ENCODE peak calls at places on chromosomes 2 and 18, in seven cellular contexts. V is heart right ventricle; K is neural progenitor cell; I is cardiac muscle cell; P is psoas muscle; F is effector memory CD4-positive, alpha-beta T cell; J is H1. U is an unnamed sample. For H3K4me1 and H3K36me3, the result is how much of the 10 kb centered on the place peaks cover.

GRCh38 chr2:86675611-86676015 is 44.5 kb upstream of the RMND5A start:
- DNase-seq in V (no peak), K (no peak), I (no peak), P (no peak), F (no peak), J (no peak), U (no peak)

GRCh38 chr18:3224223-3224622 is 4.5 kb upstream of the MYOM1 start:
- DNase-seq in V (peak), K (no peak), I (no peak), P (no peak), F (no peak), J (no peak), U (no peak)

GRCh38 chr2:105038383-105039061 is 653 bp downstream of the MRPS9 start:
- DNase-seq in V (no peak), K (no peak), I (no peak), P (no peak), F (no peak), J (no peak), U (no peak)

GRCh38 chr2:128374711-128375413 is 56.2 kb upstream of the HS6ST1 start:
- DNase-seq in V (no peak), K (no peak), I (no peak), P (no peak), F (no peak), J (no peak), U (peak)

GRCh38 chr2:216302981-216303676 is 69.2 kb downstream of the MARCHF4 start:
- DNase-seq in V (no peak), K (no peak), I (peak), P (no peak), F (no peak), J (no peak), U (no peak)

GRCh38 chr2:191272064-191272463 is 26.9 kb downstream of the MYO1B start:
- DNase-seq in V (no peak), K (no peak), I (no peak), P (no peak), F (no peak), J (no peak), U (no peak)

GRCh38 chr2:188524519-188525113 is 232.9 kb downstream of the GULP1 start:
- DNase-seq in V (peak), K (peak), I (peak), P (no peak), F (no peak), J (no peak), U (peak)

GRCh38 chr2:220451438-220451837 is 824.0 kb downstream of the SLC4A3 start:
- DNase-seq in V (no peak), K (no peak), I (no peak), P (no peak), F (no peak), J (no peak), U (no peak)

GRCh38 chr2:120797421-120798289 is 62.0 kb downstream of the GLI2 start:
- DNase-seq in V (no peak), K (peak), I (no peak), P (no peak), F (no peak), J (no peak), U (no peak)

GRCh38 chr2:202251494-202251893 is 13.1 kb upstream of the SUMO1 start:
- DNase-seq in V (peak), K (no peak), I (no peak), P (no peak), F (no peak), J (no peak), U (no peak)

GRCh38 chr2:202249521-202249850 is 11.1 kb upstream of the SUMO1 start:
- DNase-seq in V (peak), K (no peak), I (no peak), P (peak), F (no peak), J (no peak), U (no peak)

GRCh38 chr2:202249864-202250263 is 11.5 kb upstream of the SUMO1 start:
- DNase-seq in V (no peak), K (peak), I (no peak), P (no peak), F (no peak), J (peak), U (no peak)
- H3K27ac ChIP-seq in V (no peak), K (no peak), I (no peak), P (peak), F (no peak), J (peak), U (no peak)

GRCh38 chr2:230225486-230225885 is at the start of gene SP140:
- DNase-seq in V (peak), K (no peak), I (no peak), P (no peak), F (peak), J (no peak), U (no peak)
- H3K4me1 ChIP-seq in V (under half), K (under half), I (under half), P (under half), F (under half), J (under half), U (under half)

GRCh38 chr2:42054657-42055430 is 7.0 kb downstream of the PKDCC start:
- DNase-seq in V (no peak), K (no peak), I (no peak), P (peak), F (no peak), J (no peak), U (no peak)
- H3K36me3 ChIP-seq in V (half or more), K (under half), I (under half), P (under half), F (under half), J (under half), U (half or more)

DNA sequence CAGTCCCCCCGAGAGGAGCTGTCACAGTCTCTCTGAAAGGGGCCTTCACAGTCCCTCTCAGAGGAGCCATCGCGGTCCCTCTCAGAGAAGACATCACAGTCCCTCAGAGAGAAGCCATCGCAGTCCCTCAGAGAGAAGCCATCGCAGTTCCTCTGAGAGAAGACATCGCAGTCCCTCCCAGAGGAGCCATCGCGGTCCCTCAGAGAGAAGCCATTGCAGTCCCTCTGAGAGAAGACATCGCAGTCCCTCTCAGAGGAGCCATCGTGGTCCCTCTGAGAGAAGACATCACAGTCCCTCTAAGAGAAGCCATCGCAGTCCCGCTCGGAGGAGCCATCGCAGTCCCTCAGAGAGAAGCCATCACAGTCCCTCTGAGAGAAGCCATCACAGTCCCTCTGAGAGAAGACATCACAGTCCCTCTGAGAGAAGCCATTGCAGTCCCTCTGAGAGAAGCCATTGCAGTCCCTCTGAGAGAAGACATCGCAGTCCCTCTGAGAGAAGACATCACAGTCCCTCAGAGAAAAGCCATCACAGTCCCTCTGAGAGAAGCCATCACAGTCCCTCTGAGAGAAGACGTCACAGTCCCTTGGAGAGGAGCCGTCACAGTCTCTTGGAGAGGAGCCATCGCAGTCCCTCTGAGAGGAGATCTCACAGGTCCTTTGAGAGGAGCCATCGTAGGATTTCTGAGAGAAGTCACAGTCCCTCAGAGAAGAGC is 1.3 kb upstream of the ZNF512 start:
- DNase-seq in V (peak), K (no peak), I (no peak), P (no peak), F (no peak), J (no peak), U (no peak)
- H3K27ac ChIP-seq in V (peak), K (no peak), I (no peak), P (no peak), F (no peak), J (no peak), U (no peak)

GRCh38 chr18:59884331-59884730 is 15.5 kb upstream of the PMAIP1 start:
- DNase-seq in V (no peak), K (no peak), I (no peak), P (no peak), F (no peak), J (no peak), U (no peak)
- H3K4me1 ChIP-seq in V (under half), K (under half), I (under half), P (under half), F (under half), J (under half), U (half or more)

GRCh38 chr2:106109675-106110074 is 84.4 kb downstream of the UXS1 start:
- DNase-seq in V (no peak), K (no peak), I (no peak), P (no peak), F (no peak), J (no peak), U (no peak)
- H3K36me3 ChIP-seq in V (under half), K (under half), I (under half), P (under half), F (under half), J (under half), U (under half)

GRCh38 chr2:31430439-31431165 is 16.1 kb upstream of the XDH start:
- DNase-seq in V (no peak), K (no peak), I (no peak), P (no peak), F (no peak), J (no peak), U (no peak)
- H3K27ac ChIP-seq in V (no peak), K (no peak), I (no peak), P (no peak), F (no peak), J (no peak), U (no peak)